ENCODE peak calls at places on chromosomes 2 and 18, in seven cellular contexts. J, F, E, K, W, V and N are unnamed samples. For H3K4me1, the result is how much of the 10 kb centered on the place peaks cover.

GRCh38 chr2:239150125-239151011 is 250.5 kb downstream of the HDAC4 start:
- DNase-seq in W (peak), F (no peak), K (peak), J (peak), E (no peak), V (no peak), N (no peak)

GRCh38 chr2:118148133-118148532 is 59.9 kb downstream of the INSIG2 start:
- DNase-seq in K (no peak), W (no peak), J (no peak), F (no peak), V (no peak), E (no peak), N (no peak)

GRCh38 chr2:163659224-163659623 is 76.6 kb downstream of the FIGN start:
- DNase-seq in V (no peak), K (no peak), J (no peak), E (no peak), F (no peak), W (no peak), N (no peak)

GRCh38 chr2:67159929-67160328 is 237.2 kb upstream of the ETAA1 start:
- DNase-seq in F (no peak), V (no peak), K (no peak), J (no peak), E (peak), W (no peak), N (no peak)

GRCh38 chr2:55157474-55157884 is 74.6 kb downstream of the CLHC1 start:
- DNase-seq in J (no peak), F (no peak), E (peak), K (no peak), V (no peak), W (no peak), N (no peak)

GRCh38 chr2:183543731-183544130 is 419.5 kb downstream of the NUP35 start:
- DNase-seq in F (peak), K (peak), W (no peak), E (no peak), V (peak), J (no peak), N (no peak)

GRCh38 chr2:26721267-26722032 is 28.9 kb downstream of the KCNK3 start:
- DNase-seq in J (no peak), V (peak), E (no peak), F (no peak), K (peak), W (no peak), N (no peak)

GRCh38 chr18:63550068-63550467 is 7.9 kb downstream of the SERPINB12 start:
- DNase-seq in K (no peak), W (no peak), F (no peak), V (no peak), E (no peak), J (no peak), N (no peak)

GRCh38 chr2:240556553-240557100 is 1.2 kb downstream of the ANKMY1 start:
- DNase-seq in J (peak), E (peak), V (peak), F (peak), K (no peak), W (no peak), N (peak)

GRCh38 chr18:57980573-57981348 is 63.3 kb upstream of the NEDD4L start:
- DNase-seq in E (no peak), V (no peak), W (no peak), J (no peak), K (no peak), F (no peak), N (no peak)

GRCh38 chr2:45391866-45392265 is 219.2 kb downstream of the SRBD1 start:
- DNase-seq in W (no peak), F (no peak), V (no peak), E (peak), J (no peak), K (no peak), N (no peak)

GRCh38 chr2:99623035-99623434 is 133.2 kb upstream of the REV1 start:
- DNase-seq in F (no peak), W (no peak), K (no peak), E (no peak), J (no peak), V (no peak), N (no peak)
- H3K4me1 ChIP-seq in F (under half), W (half or more), K (under half), E (under half), J (under half), V (under half), N (under half)

GRCh38 chr2:36376992-36377738 is 21.6 kb downstream of the CRIM1 start:
- DNase-seq in E (no peak), F (no peak), J (no peak), W (no peak), V (peak), K (peak), N (peak)
- TF ChIP-seq CTCF in E (no peak), F (no peak), J (no peak), W (no peak), V (no peak), K (no peak), N (no peak)

GRCh38 chr2:36696533-36696932 is at the start of gene VIT:
- DNase-seq in W (no peak), E (no peak), F (no peak), V (no peak), J (no peak), K (no peak), N (no peak)
- H3K4me3 ChIP-seq in W (peak), E (peak), F (no peak), V (no peak), J (no peak), K (no peak), N (no peak)

GRCh38 chr2:231786177-231786916 is at the start of gene COPS7B:
- DNase-seq in J (peak), K (peak), V (peak), E (peak), W (peak), F (peak), N (peak)
- H3K4me1 ChIP-seq in J (under half), K (under half), V (under half), E (under half), W (half or more), F (under half), N (half or more)